ENCODE peak calls at places on chromosomes 5 and 9, in six cellular contexts. One of them, this sample, is unnamed.

GRCh38 chr5:131156385-131156784 is 8.7 kb downstream of the HINT1 start:
- DNase-seq in SK-N-SH: no peak
- DNase-seq in stomach: no peak
- DNase-seq in uterus: no peak
- DNase-seq in lower leg skin: no peak
- DNase-seq in bronchial epithelial cell: no peak
- DNase-seq in this sample: no peak

GRCh38 chr5:1722877-1723276 is 76.8 kb downstream of the MRPL36 start:
- DNase-seq in SK-N-SH: no peak
- DNase-seq in stomach: no peak
- DNase-seq in uterus: no peak
- DNase-seq in lower leg skin: peak
- DNase-seq in bronchial epithelial cell: no peak
- DNase-seq in this sample: peak

GRCh38 chr9:935348-935965 is 41.0 kb upstream of the DMRT3 start:
- DNase-seq in SK-N-SH: peak
- DNase-seq in stomach: no peak
- DNase-seq in uterus: no peak
- DNase-seq in lower leg skin: no peak
- DNase-seq in bronchial epithelial cell: peak
- DNase-seq in this sample: no peak

GRCh38 chr5:113330533-113331200 is 104.1 kb downstream of the TSSK1B start:
- DNase-seq in SK-N-SH: peak
- DNase-seq in stomach: no peak
- DNase-seq in uterus: no peak
- DNase-seq in lower leg skin: peak
- DNase-seq in bronchial epithelial cell: peak
- DNase-seq in this sample: peak

GRCh38 chr5:132204736-132205135 is 22.9 kb downstream of the P4HA2 start:
- DNase-seq in SK-N-SH: no peak
- DNase-seq in stomach: no peak
- DNase-seq in uterus: no peak
- DNase-seq in lower leg skin: no peak
- DNase-seq in bronchial epithelial cell: no peak
- DNase-seq in this sample: no peak

GRCh38 chr9:127158995-127159801 is 36.8 kb upstream of the ANGPTL2 start:
- DNase-seq in SK-N-SH: peak
- DNase-seq in stomach: peak
- DNase-seq in uterus: peak
- DNase-seq in lower leg skin: peak
- DNase-seq in bronchial epithelial cell: peak
- DNase-seq in this sample: no peak

GRCh38 chr5:33448118-33448517 is 7.4 kb downstream of the TARS1 start:
- DNase-seq in SK-N-SH: no peak
- DNase-seq in stomach: no peak
- DNase-seq in uterus: no peak
- DNase-seq in lower leg skin: no peak
- DNase-seq in bronchial epithelial cell: no peak
- DNase-seq in this sample: no peak

GRCh38 chr5:31232273-31232888 is 38.9 kb downstream of the CDH6 start:
- DNase-seq in SK-N-SH: peak
- DNase-seq in stomach: no peak
- DNase-seq in uterus: no peak
- DNase-seq in lower leg skin: no peak
- DNase-seq in bronchial epithelial cell: peak
- DNase-seq in this sample: no peak

GRCh38 chr5:126370796-126371718 is 52.2 kb upstream of the GRAMD2B start:
- DNase-seq in SK-N-SH: peak
- DNase-seq in stomach: peak
- DNase-seq in uterus: no peak
- DNase-seq in lower leg skin: no peak
- DNase-seq in bronchial epithelial cell: peak
- DNase-seq in this sample: no peak

GRCh38 chr5:141491323-141492167 is 2.7 kb downstream of the PCDHGC5 start:
- DNase-seq in SK-N-SH: no peak
- DNase-seq in stomach: no peak
- DNase-seq in uterus: no peak
- DNase-seq in lower leg skin: no peak
- DNase-seq in bronchial epithelial cell: no peak
- DNase-seq in this sample: no peak

GRCh38 chr5:32420506-32420905 is 24.0 kb downstream of the ZFR start:
- DNase-seq in SK-N-SH: peak
- DNase-seq in stomach: no peak
- DNase-seq in uterus: no peak
- DNase-seq in lower leg skin: no peak
- DNase-seq in bronchial epithelial cell: no peak
- DNase-seq in this sample: no peak

GRCh38 chr5:119355636-119356383 is at the start of gene TNFAIP8:
- DNase-seq in SK-N-SH: peak
- DNase-seq in stomach: peak
- DNase-seq in uterus: peak
- DNase-seq in lower leg skin: peak
- DNase-seq in bronchial epithelial cell: peak
- DNase-seq in this sample: no peak

GRCh38 chr5:119353686-119354366 is 2.0 kb upstream of the TNFAIP8 start:
- DNase-seq in SK-N-SH: no peak
- DNase-seq in stomach: no peak
- DNase-seq in uterus: no peak
- DNase-seq in lower leg skin: no peak
- DNase-seq in bronchial epithelial cell: no peak
- DNase-seq in this sample: no peak

GRCh38 chr5:119353213-119353612 is 2.6 kb upstream of the TNFAIP8 start:
- DNase-seq in SK-N-SH: no peak
- DNase-seq in stomach: no peak
- DNase-seq in uterus: no peak
- DNase-seq in lower leg skin: no peak
- DNase-seq in bronchial epithelial cell: no peak
- DNase-seq in this sample: no peak

GRCh38 chr5:119355244-119355635 is 579 bp upstream of the TNFAIP8 start:
- DNase-seq in SK-N-SH: no peak
- DNase-seq in stomach: peak
- DNase-seq in uterus: no peak
- DNase-seq in lower leg skin: no peak
- DNase-seq in bronchial epithelial cell: peak
- DNase-seq in this sample: peak

DNA sequence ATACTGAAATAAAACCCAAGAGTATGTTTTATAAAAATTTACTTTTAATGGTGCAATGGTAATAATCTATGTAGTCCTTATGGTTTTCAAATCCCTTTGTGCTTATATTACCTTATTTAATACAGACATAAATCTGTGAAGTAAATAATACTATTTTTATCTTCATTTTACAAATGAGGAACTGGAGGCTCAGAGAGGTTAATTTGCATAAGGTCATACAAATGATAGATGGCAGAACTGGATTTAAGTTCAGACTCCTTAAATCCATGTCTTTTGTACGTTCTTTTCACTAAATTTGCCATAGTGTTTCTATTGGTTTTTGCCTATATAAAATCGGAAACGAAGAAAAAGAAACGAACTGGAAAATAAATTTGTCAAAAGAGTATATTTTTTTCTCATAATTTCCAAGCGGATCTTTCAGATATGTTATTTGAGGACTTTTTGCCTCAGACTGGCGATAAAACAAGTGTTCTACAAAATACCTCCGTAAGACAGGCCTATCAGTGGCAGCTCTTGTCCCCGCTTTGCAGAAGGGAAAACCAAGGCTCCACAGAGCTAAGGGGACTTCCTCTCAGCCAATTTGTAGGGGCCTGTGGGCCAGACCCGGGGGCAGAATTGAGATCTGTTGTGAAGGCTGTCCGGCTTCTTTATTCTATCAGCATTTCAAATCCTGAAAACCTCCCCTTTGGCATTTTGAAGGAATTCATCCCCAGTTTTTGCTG is 1.1 kb upstream of the TNFAIP8 start:
- DNase-seq in SK-N-SH: no peak
- DNase-seq in stomach: no peak
- DNase-seq in uterus: no peak
- DNase-seq in lower leg skin: no peak
- DNase-seq in bronchial epithelial cell: no peak
- DNase-seq in this sample: no peak
- H3K4me3 ChIP-seq in SK-N-SH: no peak
- H3K4me3 ChIP-seq in stomach: peak
- H3K4me3 ChIP-seq in uterus: no peak
- H3K4me3 ChIP-seq in lower leg skin: no peak
- H3K4me3 ChIP-seq in bronchial epithelial cell: no peak
- H3K4me3 ChIP-seq in this sample: no peak

DNA sequence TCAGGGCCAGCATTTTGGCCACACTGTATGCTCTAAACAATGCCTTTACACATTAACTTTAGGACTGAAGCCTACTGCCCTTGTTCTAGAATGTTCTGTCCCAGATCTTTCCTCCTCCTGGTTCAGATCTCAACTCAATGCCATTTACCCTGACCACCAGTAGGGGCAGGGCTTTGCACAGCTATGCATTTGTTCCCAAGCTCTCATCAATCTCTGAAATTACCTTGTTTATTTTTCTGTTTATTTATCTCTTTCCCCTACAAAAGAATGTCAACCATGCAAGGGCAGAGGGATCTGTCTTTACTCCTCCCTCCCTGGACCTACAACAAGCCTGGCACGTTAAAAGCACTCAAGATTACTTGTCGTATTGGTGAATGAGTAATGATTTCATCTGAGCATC is 612.9 kb downstream of the BNC2 start:
- DNase-seq in SK-N-SH: no peak
- DNase-seq in stomach: no peak
- DNase-seq in uterus: no peak
- DNase-seq in lower leg skin: no peak
- DNase-seq in bronchial epithelial cell: peak
- DNase-seq in this sample: no peak
- TF ChIP-seq CTCF in SK-N-SH: peak
- TF ChIP-seq CTCF in stomach: no peak
- TF ChIP-seq CTCF in uterus: no peak
- TF ChIP-seq CTCF in lower leg skin: no peak
- TF ChIP-seq CTCF in bronchial epithelial cell: peak
- TF ChIP-seq CTCF in this sample: no peak

GRCh38 chr5:139669681-139670368 is 21.7 kb downstream of the CXXC5 start:
- DNase-seq in SK-N-SH: peak
- DNase-seq in stomach: peak
- DNase-seq in uterus: no peak
- DNase-seq in lower leg skin: no peak
- DNase-seq in bronchial epithelial cell: no peak
- DNase-seq in this sample: no peak

GRCh38 chr5:139668064-139668880 is 20.1 kb downstream of the CXXC5 start:
- DNase-seq in SK-N-SH: peak
- DNase-seq in stomach: peak
- DNase-seq in uterus: peak
- DNase-seq in lower leg skin: no peak
- DNase-seq in bronchial epithelial cell: peak
- DNase-seq in this sample: peak

GRCh38 chr5:139668924-139669680 is 21.0 kb downstream of the CXXC5 start:
- DNase-seq in SK-N-SH: no peak
- DNase-seq in stomach: no peak
- DNase-seq in uterus: no peak
- DNase-seq in lower leg skin: no peak
- DNase-seq in bronchial epithelial cell: no peak
- DNase-seq in this sample: no peak

GRCh38 chr5:139670369-139671095 is 22.4 kb downstream of the CXXC5 start:
- DNase-seq in SK-N-SH: peak
- DNase-seq in stomach: no peak
- DNase-seq in uterus: no peak
- DNase-seq in lower leg skin: no peak
- DNase-seq in bronchial epithelial cell: peak
- DNase-seq in this sample: no peak

GRCh38 chr5:139671096-139671841 is 23.1 kb downstream of the CXXC5 start:
- DNase-seq in SK-N-SH: no peak
- DNase-seq in stomach: no peak
- DNase-seq in uterus: no peak
- DNase-seq in lower leg skin: no peak
- DNase-seq in bronchial epithelial cell: peak
- DNase-seq in this sample: no peak
- H3K4me3 ChIP-seq in SK-N-SH: no peak
- H3K4me3 ChIP-seq in stomach: no peak
- H3K4me3 ChIP-seq in uterus: no peak
- H3K4me3 ChIP-seq in lower leg skin: no peak
- H3K4me3 ChIP-seq in bronchial epithelial cell: no peak
- H3K4me3 ChIP-seq in this sample: no peak

DNA sequence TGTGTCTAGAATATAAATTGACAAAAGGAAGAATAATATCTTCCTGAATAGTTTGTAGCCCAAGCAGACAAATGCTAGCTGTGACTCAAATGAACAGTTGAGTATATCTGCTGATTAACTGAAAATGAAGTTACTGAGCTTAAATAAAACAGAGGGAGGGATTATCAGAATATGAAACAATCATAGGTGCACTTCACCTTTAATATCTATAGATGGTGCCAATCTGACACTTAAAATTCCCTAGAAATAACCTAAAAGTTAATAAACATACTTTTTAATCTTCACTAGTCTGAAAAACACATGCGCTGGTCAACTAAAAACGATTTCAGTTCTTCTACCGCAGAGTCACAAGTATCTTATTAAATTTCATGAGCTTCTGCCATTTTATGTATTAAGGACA is 280.8 kb upstream of the RASA1 start:
- DNase-seq in SK-N-SH: no peak
- DNase-seq in stomach: no peak
- DNase-seq in uterus: no peak
- DNase-seq in lower leg skin: no peak
- DNase-seq in bronchial epithelial cell: no peak
- DNase-seq in this sample: no peak
- TF ChIP-seq CTCF in SK-N-SH: peak
- TF ChIP-seq CTCF in stomach: no peak
- TF ChIP-seq CTCF in uterus: no peak
- TF ChIP-seq CTCF in lower leg skin: no peak
- TF ChIP-seq CTCF in bronchial epithelial cell: no peak
- TF ChIP-seq CTCF in this sample: peak

DNA sequence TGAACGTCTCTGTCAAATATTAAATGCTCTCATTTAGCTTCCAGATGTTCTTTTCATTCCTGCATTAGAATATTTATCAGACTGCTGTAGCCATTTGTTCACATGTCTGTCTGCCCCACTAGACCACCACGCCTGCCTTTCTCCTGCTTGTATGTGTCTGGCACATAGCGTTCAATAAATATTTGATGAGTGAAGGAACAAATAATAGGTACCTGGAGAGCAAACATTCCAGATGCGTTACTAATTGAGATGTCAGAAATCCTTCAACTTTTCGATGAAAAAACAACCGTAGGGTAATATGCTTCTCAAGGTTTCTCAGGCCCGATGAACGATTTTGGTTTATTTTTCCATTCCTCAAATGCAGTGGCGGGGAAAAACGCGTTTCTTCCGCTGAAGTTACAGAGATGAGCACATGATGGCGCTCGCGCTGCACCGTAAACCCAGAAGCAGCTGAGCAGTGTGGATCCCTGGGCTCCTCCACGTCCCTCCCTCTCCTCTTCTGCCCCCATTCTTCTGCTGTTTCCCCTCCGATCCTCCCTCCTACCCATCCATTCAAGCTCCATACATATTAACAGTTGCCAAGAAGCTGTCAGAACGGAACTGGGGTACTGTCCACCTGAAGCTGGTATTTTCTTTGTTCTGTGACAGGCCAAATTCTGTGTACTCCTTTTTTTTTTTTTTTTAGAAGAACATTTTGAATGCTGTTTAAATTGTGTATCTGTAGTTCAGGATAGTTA is 245.4 kb downstream of the MPDZ start:
- DNase-seq in SK-N-SH: peak
- DNase-seq in stomach: peak
- DNase-seq in uterus: peak
- DNase-seq in lower leg skin: peak
- DNase-seq in bronchial epithelial cell: peak
- DNase-seq in this sample: no peak
- H3K4me3 ChIP-seq in SK-N-SH: peak
- H3K4me3 ChIP-seq in stomach: peak
- H3K4me3 ChIP-seq in uterus: no peak
- H3K4me3 ChIP-seq in lower leg skin: no peak
- H3K4me3 ChIP-seq in bronchial epithelial cell: no peak
- H3K4me3 ChIP-seq in this sample: no peak